ENCODE peak calls at places on chromosome 21, in five cellular contexts. I is H1, Z is NT2/D1, N is HepG2, W is GM12878. X is an unnamed sample.

GRCh38 chr21:24456358-24456757 is 1150.9 kb downstream of the MRPL39 start:
- DNase-seq in I (no peak), Z (no peak), N (no peak), W (no peak), X (no peak)

GRCh38 chr21:44088401-44088780 is 18.8 kb upstream of the PWP2 start:
- DNase-seq in I (no peak), Z (no peak), N (no peak), W (no peak), X (no peak)

GRCh38 chr21:37225440-37225839 is 41.7 kb downstream of the VPS26C start:
- DNase-seq in I (no peak), Z (no peak), N (no peak), W (no peak), X (no peak)

GRCh38 chr21:44089001-44089911 is 17.9 kb upstream of the PWP2 start:
- DNase-seq in I (no peak), Z (no peak), N (no peak), W (no peak), X (no peak)

GRCh38 chr21:32143222-32143939 is 135.5 kb downstream of the MIS18A start:
- DNase-seq in I (no peak), Z (no peak), N (no peak), W (no peak), X (no peak)

GRCh38 chr21:37507716-37508115 is 141.1 kb downstream of the DYRK1A start:
- DNase-seq in I (no peak), Z (no peak), N (no peak), W (no peak), X (no peak)

GRCh38 chr21:29892379-29892778 is 47.4 kb downstream of the GRIK1 start:
- DNase-seq in I (no peak), Z (no peak), N (no peak), W (no peak), X (no peak)

GRCh38 chr21:37593015-37593414 is 226.4 kb downstream of the DYRK1A start:
- DNase-seq in I (peak), Z (peak), N (no peak), W (no peak), X (no peak)

GRCh38 chr21:46498335-46499050 is 39.8 kb downstream of the DIP2A start:
- DNase-seq in I (no peak), Z (no peak), N (no peak), W (no peak), X (no peak)

GRCh38 chr21:46325073-46325912 is 1.3 kb downstream of the PCNT start:
- DNase-seq in I (peak), Z (peak), N (peak), W (no peak), X (peak)

GRCh38 chr21:36985761-36986594 is 19.5 kb upstream of the HLCS start:
- DNase-seq in I (no peak), Z (no peak), N (no peak), W (no peak), X (no peak)

GRCh38 chr21:38958940-38959685 is 153.4 kb downstream of the ETS2 start:
- DNase-seq in I (no peak), Z (no peak), N (peak), W (no peak), X (no peak)
- TF ChIP-seq SUZ12 in I (no peak), Z (no peak), N (no peak), W (no peak), X (no peak)

GRCh38 chr21:35705237-35705887 is 355.0 kb downstream of the SETD4 start:
- DNase-seq in I (no peak), Z (no peak), N (no peak), W (no peak), X (no peak)
- TF ChIP-seq SUZ12 in I (no peak), Z (no peak), N (no peak), W (no peak), X (no peak)

GRCh38 chr21:42614811-42615342 is 38.5 kb upstream of the PDE9A start:
- DNase-seq in I (no peak), Z (no peak), N (peak), W (no peak), X (peak)
- TF ChIP-seq SUZ12 in I (no peak), Z (no peak), N (no peak), W (no peak), X (no peak)

GRCh38 chr21:28215214-28215954 is 777.3 kb downstream of the LTN1 start:
- DNase-seq in I (no peak), Z (no peak), N (no peak), W (no peak), X (no peak)

GRCh38 chr21:28213221-28213620 is 779.5 kb downstream of the LTN1 start:
- DNase-seq in I (no peak), Z (no peak), N (no peak), W (no peak), X (no peak)

GRCh38 chr21:28220670-28221069 is 772.0 kb downstream of the LTN1 start:
- DNase-seq in I (no peak), Z (no peak), N (no peak), W (no peak), X (no peak)

GRCh38 chr21:28221984-28222383 is 770.7 kb downstream of the LTN1 start:
- DNase-seq in I (no peak), Z (no peak), N (no peak), W (no peak), X (no peak)

DNA sequence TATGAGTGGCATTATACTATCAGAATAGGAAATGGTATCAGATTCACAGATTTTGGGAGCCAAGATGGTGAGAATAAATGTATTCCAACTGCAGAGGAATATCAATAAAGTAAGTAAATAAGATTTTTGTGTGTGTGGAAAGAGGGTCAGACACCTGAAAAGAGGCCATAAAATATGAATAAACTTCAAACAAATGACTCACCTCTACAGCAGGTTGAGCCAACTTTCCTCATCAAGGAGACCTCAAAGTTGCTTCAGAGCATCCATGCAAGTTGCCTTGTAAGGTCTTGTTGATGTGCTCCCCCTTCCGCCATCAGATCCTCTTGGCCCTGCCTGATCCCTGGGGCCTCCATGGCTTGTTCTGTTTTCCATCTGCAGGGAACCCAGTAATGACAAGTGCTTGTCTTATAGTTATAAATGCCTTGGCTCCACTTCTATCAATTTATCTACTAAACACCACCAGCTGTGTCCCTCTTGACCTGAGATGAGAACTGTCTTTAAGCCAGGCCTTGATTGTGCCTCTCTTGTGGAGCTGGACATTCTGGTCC is 775.6 kb downstream of the LTN1 start:
- DNase-seq in I (no peak), Z (no peak), N (no peak), W (no peak), X (no peak)
- TF ChIP-seq SUZ12 in I (no peak), Z (no peak), N (no peak), W (no peak), X (no peak)

DNA sequence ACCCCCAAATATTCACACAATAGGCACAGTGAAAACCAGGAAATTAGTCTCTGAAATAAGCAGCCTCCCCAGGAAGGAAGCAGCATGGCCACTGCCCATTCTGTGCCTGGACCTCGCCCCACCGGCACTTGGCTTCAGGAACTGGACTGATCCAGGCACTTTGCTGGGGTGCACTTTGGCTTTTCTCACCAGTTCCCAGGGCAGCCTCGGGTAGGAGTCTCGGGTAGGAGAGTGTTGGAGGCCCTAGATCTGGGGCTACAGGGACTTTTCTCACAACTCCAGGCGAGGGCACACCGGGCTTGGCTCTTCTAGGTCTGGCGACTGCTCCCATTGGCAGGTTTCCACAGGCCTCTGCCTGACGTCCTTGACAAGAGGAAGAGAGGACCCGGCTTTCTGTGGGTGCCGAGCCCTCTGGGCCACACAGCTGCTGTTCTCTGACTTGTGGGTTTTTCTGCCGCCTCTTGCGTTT is 18.7 kb downstream of the ADARB1 start:
- DNase-seq in I (no peak), Z (no peak), N (no peak), W (no peak), X (no peak)
- TF ChIP-seq SUZ12 in I (no peak), Z (no peak), N (no peak), W (no peak), X (no peak)

GRCh38 chr21:40146201-40146890 is 279.1 kb downstream of the PCP4 start:
- DNase-seq in I (no peak), Z (no peak), N (no peak), W (no peak), X (no peak)

GRCh38 chr21:40139636-40140035 is 272.4 kb downstream of the PCP4 start:
- DNase-seq in I (no peak), Z (no peak), N (no peak), W (no peak), X (no peak)

GRCh38 chr21:40141621-40142020 is 274.4 kb downstream of the PCP4 start:
- DNase-seq in I (no peak), Z (no peak), N (no peak), W (no peak), X (no peak)

GRCh38 chr21:40140675-40141074 is 273.4 kb downstream of the PCP4 start:
- DNase-seq in I (no peak), Z (no peak), N (no peak), W (no peak), X (no peak)

GRCh38 chr21:40143822-40144525 is 276.7 kb downstream of the PCP4 start:
- DNase-seq in I (no peak), Z (peak), N (peak), W (no peak), X (peak)
- TF ChIP-seq SUZ12 in I (no peak), Z (no peak), N (no peak), W (no peak), X (no peak)

DNA sequence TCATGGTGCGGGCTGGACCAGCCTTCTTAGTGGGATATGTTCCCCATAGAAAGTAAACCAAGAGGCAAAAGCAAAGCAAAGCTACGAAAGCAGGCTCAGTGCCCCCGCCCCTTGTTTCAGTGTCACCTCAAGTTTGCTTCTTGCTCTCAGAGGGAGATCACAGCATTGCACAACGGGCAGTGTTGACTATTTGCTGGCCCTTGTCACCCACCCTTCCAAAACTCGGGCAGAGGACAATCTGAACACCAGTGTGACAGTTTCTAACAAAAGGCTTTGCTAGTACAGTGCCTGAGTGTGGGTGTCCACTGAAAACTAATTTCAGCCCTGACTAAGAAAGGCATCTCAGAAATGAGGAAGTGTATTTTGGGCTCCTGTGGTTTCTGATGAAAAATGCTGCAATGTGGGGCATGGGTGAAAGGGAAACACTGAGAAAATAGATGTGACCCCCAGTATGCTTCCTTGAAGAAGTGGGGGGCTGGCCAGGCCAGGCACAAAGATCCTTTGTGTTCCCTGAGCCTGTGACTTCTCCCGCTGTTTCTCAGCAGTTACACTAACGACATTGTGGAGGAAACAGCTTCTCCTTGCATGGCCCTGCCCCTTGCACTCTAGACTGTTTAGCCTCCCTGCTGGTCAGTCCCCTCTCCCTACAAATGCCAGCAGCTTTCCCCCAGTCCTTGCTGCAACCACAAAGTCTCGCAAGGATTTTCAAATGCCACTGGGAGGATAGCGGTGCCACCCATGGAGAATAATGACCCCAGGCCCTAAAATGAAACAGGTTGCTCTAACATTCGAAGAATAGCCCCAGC is 33.3 kb upstream of the KCNE1 start:
- DNase-seq in I (no peak), Z (peak), N (peak), W (peak), X (no peak)
- TF ChIP-seq SUZ12 in I (no peak), Z (no peak), N (no peak), W (no peak), X (no peak)

DNA sequence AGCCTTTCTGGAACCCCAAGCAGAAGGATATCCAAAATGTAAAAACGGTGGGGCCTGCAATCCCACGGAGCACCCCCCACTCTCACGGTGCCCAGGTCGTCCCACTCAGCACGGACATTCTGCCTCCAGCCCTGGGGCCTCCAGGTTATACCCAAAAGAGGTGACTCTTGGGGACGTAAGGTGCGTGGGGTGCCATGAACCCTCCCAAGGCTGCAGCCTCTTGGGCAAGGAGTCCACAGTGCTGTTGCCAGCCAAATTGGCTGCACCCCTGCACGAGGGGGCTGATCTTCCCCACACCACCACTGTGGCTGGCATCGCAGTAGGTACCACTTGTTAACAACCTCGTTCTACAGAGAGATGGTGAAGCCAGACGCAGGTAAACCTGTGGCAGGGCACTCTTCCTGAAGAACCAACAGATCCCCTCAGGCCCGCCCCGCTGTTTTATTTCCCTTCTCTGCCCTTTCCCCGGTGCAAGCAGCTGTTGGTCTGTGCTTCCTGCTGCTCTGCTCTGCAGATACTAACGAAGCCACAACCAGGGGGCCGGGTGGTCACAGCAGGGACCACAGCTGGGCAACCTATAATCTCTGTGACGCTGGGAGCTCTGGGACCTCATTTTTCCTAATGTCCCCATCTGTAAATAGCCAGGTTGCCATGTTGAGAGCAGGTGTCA is 8.7 kb downstream of the TFF3 start:
- DNase-seq in I (no peak), Z (no peak), N (no peak), W (no peak), X (no peak)
- TF ChIP-seq SUZ12 in I (no peak), Z (no peak), N (no peak), W (no peak), X (no peak)

X was measured in HEK293T.